ENCODE peak calls at places on chromosomes 12 and 14, in four cellular contexts. C is cerebellum, P is psoas muscle, W is ovary. E is an unnamed sample.

GRCh38 chr12:52559979-52560378 is 7.0 kb upstream of the KRT71 start:
- DNase-seq in C (no peak), P (no peak), W (no peak), E (no peak)

GRCh38 chr12:92506460-92506859 is 196.3 kb upstream of the PLEKHG7 start:
- DNase-seq in C (no peak), W (no peak), P (no peak), E (no peak)

GRCh38 chr12:103114296-103115055 is 157.0 kb downstream of the ASCL1 start:
- DNase-seq in P (no peak), C (no peak), W (no peak), E (no peak)

GRCh38 chr14:91708795-91709194 is 23.1 kb downstream of the CATSPERB start:
- DNase-seq in C (no peak), P (no peak), W (no peak), E (no peak)

GRCh38 chr12:91778091-91778819 is 367.4 kb downstream of the BTG1 start:
- DNase-seq in P (no peak), W (no peak), C (no peak), E (no peak)

GRCh38 chr14:76050797-76051392 is 65.3 kb downstream of the IFT43 start:
- DNase-seq in C (peak), W (no peak), P (no peak), E (peak)

GRCh38 chr12:50400104-50400637 is 514 bp upstream of the LARP4 start:
- DNase-seq in C (no peak), W (no peak), P (no peak), E (no peak)

GRCh38 chr12:49956663-49957569 is 4.8 kb upstream of the AQP5 start:
- DNase-seq in P (no peak), C (no peak), W (no peak), E (no peak)

GRCh38 chr12:57731411-57732080 is 7.0 kb downstream of the AGAP2 start:
- DNase-seq in C (no peak), W (no peak), P (no peak), E (no peak)